ENCODE peak calls at places on chromosome 1, in ten cellular contexts. N is mesendoderm, P is PC-9, D is fibroblast of lung, J is HCT116, S is keratinocyte, G is hepatocyte, L is endothelial cell of umbilical vein, A is GM23248, V is neural progenitor cell. K is an unnamed sample.

GRCh38 chr1:206141996-206142395 is 24.8 kb upstream of the AVPR1B start:
- DNase-seq in N (no peak), P (no peak), D (no peak), J (no peak), S (no peak), G (no peak), L (no peak), A (no peak), V (no peak), K (no peak)

GRCh38 chr1:14254184-14254583 is 344.3 kb upstream of the KAZN start:
- DNase-seq in N (no peak), P (no peak), D (no peak), J (no peak), S (no peak), G (no peak), L (no peak), A (no peak), V (no peak), K (no peak)

GRCh38 chr1:155261401-155261887 is 716 bp downstream of the SCAMP3 start:
- DNase-seq in N (no peak), P (no peak), D (no peak), J (no peak), S (no peak), G (no peak), L (peak; percentile 12), A (peak; percentile 50), V (no peak), K (peak; percentile 85)

GRCh38 chr1:58508629-58509028 is 37.9 kb downstream of the OMA1 start:
- DNase-seq in N (peak; percentile 42), P (no peak), D (no peak), J (no peak), S (no peak), G (no peak), L (no peak), A (no peak), V (no peak), K (no peak)

GRCh38 chr1:157878059-157878458 is 36.5 kb upstream of the CD5L start:
- DNase-seq in N (peak; percentile 77), P (no peak), D (peak; percentile 36), J (peak; percentile 46), S (no peak), G (peak; percentile 51), L (peak; percentile 29), A (peak; percentile 54), V (peak; percentile 63), K (no peak)

GRCh38 chr1:187621961-187622360 is 793.2 kb downstream of the PLA2G4A start:
- DNase-seq in N (no peak), P (no peak), D (peak; percentile 56), J (no peak), S (no peak), G (no peak), L (peak; percentile 10), A (peak; percentile 30), V (no peak), K (no peak)

GRCh38 chr1:173149887-173150286 is 57.2 kb downstream of the TNFSF4 start:
- DNase-seq in N (no peak), P (no peak), D (peak; percentile 75), J (no peak), S (no peak), G (peak; percentile 41), L (no peak), A (peak; percentile 95), V (no peak), K (peak; percentile 91)

GRCh38 chr1:20321573-20321972 is 30.9 kb downstream of the VWA5B1 start:
- DNase-seq in N (no peak), P (no peak), D (no peak), J (no peak), S (no peak), G (no peak), L (peak; percentile 4), A (peak; percentile 5), V (no peak), K (peak; percentile 25)

DNA sequence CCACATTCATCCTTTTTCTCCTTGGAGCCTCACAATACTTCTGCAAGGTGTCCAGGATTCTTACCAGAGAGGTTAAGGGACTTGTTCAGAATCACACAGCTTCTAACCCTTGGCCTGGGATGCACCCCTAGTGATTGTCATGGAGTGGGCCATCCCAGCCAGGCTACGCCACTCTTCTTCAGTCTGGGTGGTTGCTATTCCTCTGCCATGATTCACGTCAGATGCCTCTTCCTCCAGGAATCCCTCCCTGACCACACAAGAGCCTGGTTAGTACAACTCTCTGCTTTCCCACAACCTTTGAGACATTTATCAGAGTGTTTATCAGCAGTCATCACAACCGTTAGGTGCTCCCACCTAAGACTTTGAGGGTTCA is 121.8 kb downstream of the EPHB2 start:
- DNase-seq in N (no peak), P (peak; percentile 58), D (peak; percentile 85), J (peak; percentile 80), S (peak; percentile 60), G (no peak), L (no peak), A (peak; percentile 74), V (no peak), K (peak; percentile 92)
- H3K27ac ChIP-seq in N (no peak overlapping the region), P (peak overlapping the region; percentile 91), D (no peak overlapping the region), J (peak overlapping the region; percentile 93), S (peak overlapping the region; percentile 85), G (no peak overlapping the region), L (peak overlapping the region; percentile 38), A (peak overlapping the region; percentile 68), V (no peak overlapping the region), K (peak overlapping the region; percentile 80)

DNA sequence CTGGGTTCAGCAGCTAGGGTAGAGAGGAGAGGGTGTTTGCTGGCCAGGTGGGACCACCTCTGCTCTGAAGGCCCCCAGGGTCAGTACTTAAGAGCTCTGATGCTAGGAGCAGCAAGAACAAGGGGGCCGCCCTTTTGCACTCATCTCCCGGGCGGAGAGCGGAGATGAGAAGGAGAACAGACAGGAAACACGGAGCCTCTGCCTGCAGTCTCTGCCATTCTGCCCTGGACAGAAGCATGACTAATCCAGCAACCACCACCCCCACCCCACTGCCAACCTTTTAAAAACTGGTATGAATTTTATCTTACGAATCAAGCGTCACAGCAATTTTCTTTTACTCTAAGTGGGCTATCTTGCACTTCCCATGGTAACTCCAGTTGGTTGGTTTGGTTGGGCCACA is 34.5 kb downstream of the PARP1 start:
- DNase-seq in N (no peak), P (no peak), D (peak; percentile 5), J (no peak), S (no peak), G (no peak), L (no peak), A (no peak), V (no peak), K (peak; percentile 42)
- H3K4me2 ChIP-seq in N (no peak overlapping the region), P (no peak overlapping the region), D (no peak overlapping the region), J (no peak overlapping the region), S (no peak overlapping the region), G (no peak overlapping the region), L (no peak overlapping the region), A (no peak overlapping the region), V (no peak overlapping the region), K (no peak overlapping the region)

GRCh38 chr1:116573388-116574100 is 2.7 kb upstream of the CD58 start:
- DNase-seq in N (no peak), P (no peak), D (peak; percentile 63), J (no peak), S (no peak), G (no peak), L (no peak), A (peak; percentile 39), V (no peak), K (peak; percentile 63)

GRCh38 chr1:116574581-116575291 is 3.9 kb upstream of the CD58 start:
- DNase-seq in N (peak; percentile 66), P (peak; percentile 55), D (peak; percentile 56), J (peak; percentile 36), S (no peak), G (peak; percentile 80), L (peak; percentile 72), A (peak; percentile 78), V (peak; percentile 76), K (peak; percentile 91)

GRCh38 chr1:116581323-116581885 is 10.6 kb upstream of the CD58 start:
- DNase-seq in N (no peak), P (no peak), D (no peak), J (no peak), S (no peak), G (no peak), L (no peak), A (no peak), V (no peak), K (peak; percentile 15)

GRCh38 chr1:116580446-116581322 is 9.9 kb upstream of the CD58 start:
- DNase-seq in N (no peak), P (no peak), D (peak; percentile 58), J (no peak), S (no peak), G (no peak), L (no peak), A (peak; percentile 45), V (no peak), K (peak; percentile 72)

GRCh38 chr1:116579253-116579875 is 8.5 kb upstream of the CD58 start:
- DNase-seq in N (no peak), P (no peak), D (no peak), J (no peak), S (no peak), G (no peak), L (no peak), A (no peak), V (no peak), K (peak; percentile 21)
- H3K27ac ChIP-seq in N (no peak overlapping the region), P (no peak overlapping the region), D (no peak overlapping the region), J (no peak overlapping the region), S (no peak overlapping the region), G (no peak overlapping the region), L (no peak overlapping the region), A (no peak overlapping the region), V (no peak overlapping the region), K (no peak overlapping the region)

GRCh38 chr1:8211251-8211619 is 106.7 kb upstream of the SLC45A1 start:
- DNase-seq in N (no peak), P (no peak), D (no peak), J (no peak), S (no peak), G (no peak), L (no peak), A (no peak), V (no peak), K (no peak)

GRCh38 chr1:8213136-8213535 is 104.8 kb upstream of the SLC45A1 start:
- DNase-seq in N (no peak), P (no peak), D (no peak), J (no peak), S (no peak), G (no peak), L (no peak), A (no peak), V (no peak), K (no peak)

GRCh38 chr1:8213676-8214075 is 104.2 kb upstream of the SLC45A1 start:
- DNase-seq in N (no peak), P (no peak), D (no peak), J (no peak), S (no peak), G (no peak), L (no peak), A (no peak), V (no peak), K (no peak)

GRCh38 chr1:8212443-8212920 is 105.4 kb upstream of the SLC45A1 start:
- DNase-seq in N (no peak), P (no peak), D (no peak), J (no peak), S (no peak), G (no peak), L (no peak), A (peak; percentile 17), V (no peak), K (no peak)

DNA sequence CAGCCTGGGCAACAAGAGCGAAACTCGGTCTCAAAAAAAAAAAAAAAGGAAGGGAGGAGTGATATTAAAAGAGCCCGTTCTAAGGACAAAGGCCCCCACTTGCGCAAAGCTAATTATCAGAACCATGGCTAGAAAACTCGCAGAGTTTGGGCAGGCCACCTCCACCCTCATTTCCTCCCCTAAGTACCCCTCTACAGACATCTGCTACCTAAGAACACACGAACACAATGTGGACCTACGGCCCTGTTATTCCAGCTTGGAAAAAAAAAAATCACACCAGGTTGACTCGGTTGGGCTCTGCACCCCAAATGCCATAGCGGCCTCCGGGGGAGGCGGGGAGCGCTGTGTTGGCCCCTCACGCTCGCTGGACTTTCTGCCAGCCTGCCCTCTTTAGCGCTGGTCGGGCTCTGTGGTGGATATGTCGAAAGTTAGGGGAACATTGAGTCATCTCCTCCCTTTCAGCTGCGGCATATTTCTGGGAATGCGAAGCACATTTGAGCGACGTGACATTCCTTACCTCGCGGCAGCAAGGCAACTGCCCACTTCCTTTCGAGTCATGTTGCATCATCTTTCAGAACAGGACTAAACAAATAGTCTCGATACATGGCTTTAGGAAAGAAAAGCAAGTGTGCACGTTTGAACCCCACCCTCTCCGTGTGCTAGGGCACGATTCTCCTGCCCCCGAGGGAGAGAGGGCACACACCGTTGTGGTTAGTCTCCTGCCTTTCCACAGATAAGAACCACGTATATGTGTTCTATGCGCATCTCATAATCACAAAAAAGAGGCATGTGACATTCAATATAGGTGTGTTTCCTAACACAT is 106.1 kb upstream of the SLC45A1 start:
- DNase-seq in N (peak; percentile 67), P (peak; percentile 95), D (peak; percentile 100), J (peak; percentile 96), S (peak; percentile 94), G (peak; percentile 72), L (peak; percentile 92), A (peak; percentile 98), V (no peak), K (peak; percentile 90)
- H3K4me2 ChIP-seq in N (no peak overlapping the region), P (peak overlapping the region; percentile 69), D (peak overlapping the region; percentile 58), J (peak overlapping the region; percentile 63), S (peak overlapping the region; percentile 58), G (no peak overlapping the region), L (peak overlapping the region; percentile 35), A (peak overlapping the region; percentile 71), V (no peak overlapping the region), K (peak overlapping the region; percentile 68)

K was measured in osteoblast.